ENCODE peak calls at places on chromosomes 2 and 18, in six cellular contexts. X, E, K, V, J and D are unnamed samples. For H3K27me3, the result is how much of the 10 kb centered on the place peaks cover.

GRCh38 chr2:185012643-185013042 is 414.3 kb downstream of the ZNF804A start:
- DNase-seq in V (peak), X (peak), K (no peak), E (no peak), J (no peak), D (peak)

GRCh38 chr2:162293122-162293781 is 25.2 kb downstream of the IFIH1 start:
- DNase-seq in J (no peak), V (no peak), K (peak), X (peak), E (no peak), D (no peak)

GRCh38 chr2:181051861-181052522 is 71.6 kb downstream of the UBE2E3 start:
- DNase-seq in K (no peak), X (no peak), E (no peak), V (no peak), J (no peak), D (no peak)

GRCh38 chr2:239469101-239469960 is 68.5 kb upstream of the HDAC4 start:
- DNase-seq in E (no peak), K (no peak), J (peak), V (no peak), X (no peak), D (no peak)

GRCh38 chr2:162885281-162886070 is 46.9 kb upstream of the KCNH7 start:
- DNase-seq in V (no peak), K (no peak), X (no peak), E (no peak), J (no peak), D (no peak)

GRCh38 chr2:86673976-86674670 is 46.0 kb upstream of the RMND5A start:
- DNase-seq in V (no peak), K (no peak), E (no peak), X (peak), J (no peak), D (no peak)

GRCh38 chr2:221374234-221374633 is 197.9 kb downstream of the EPHA4 start:
- DNase-seq in E (no peak), K (no peak), V (no peak), J (no peak), X (no peak), D (no peak)

GRCh38 chr18:36297419-36298112 is at the start of gene FHOD3:
- DNase-seq in V (peak), E (no peak), K (peak), X (peak), J (peak), D (no peak)

GRCh38 chr2:176501652-176502051 is 232.4 kb downstream of the MTX2 start:
- DNase-seq in J (no peak), E (no peak), V (no peak), X (no peak), K (no peak), D (no peak)

GRCh38 chr2:39099820-39100728 is 20.8 kb downstream of the SOS1 start:
- DNase-seq in J (no peak), K (peak), X (peak), E (peak), V (no peak), D (no peak)

GRCh38 chr2:178732913-178733312 is 74.3 kb downstream of the TTN start:
- DNase-seq in J (no peak), X (no peak), K (no peak), E (no peak), V (no peak), D (no peak)

DNA sequence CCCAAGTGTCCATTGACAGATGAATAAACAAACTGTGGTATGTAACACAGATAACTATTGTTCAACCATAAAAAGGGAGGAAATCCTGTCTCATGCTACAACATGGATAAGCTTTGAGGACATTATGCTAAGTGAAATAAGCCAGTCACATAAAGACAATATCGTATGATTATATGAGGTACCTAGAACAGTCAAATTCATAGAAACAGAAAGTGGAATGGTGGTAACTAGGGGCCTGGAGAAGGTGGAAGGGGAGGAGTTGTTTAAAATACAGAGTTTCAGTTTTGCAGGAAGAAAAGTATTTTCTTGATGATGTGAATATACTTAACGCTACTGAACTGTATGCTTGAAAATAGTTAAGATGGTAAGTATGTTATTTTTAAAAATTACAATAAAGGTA is 304.6 kb upstream of the CXCR4 start:
- DNase-seq in E (no peak), X (no peak), J (no peak), K (peak), V (no peak), D (no peak)
- H3K27me3 ChIP-seq in E (under half), X (under half), J (under half), K (under half), V (under half), D (under half)

GRCh38 chr18:62182220-62182619 is 4.6 kb downstream of the PIGN start:
- DNase-seq in E (no peak), J (no peak), K (no peak), V (no peak), X (no peak), D (no peak)

GRCh38 chr18:62183578-62184195 is 3.2 kb downstream of the PIGN start:
- DNase-seq in K (peak), V (peak), J (no peak), X (peak), E (no peak), D (peak)

GRCh38 chr18:62189208-62189607 is 2.2 kb downstream of the RELCH start:
- DNase-seq in V (no peak), J (no peak), K (no peak), E (no peak), X (no peak), D (no peak)

GRCh38 chr18:62187543-62188378 is 706 bp downstream of the RELCH start:
- DNase-seq in E (no peak), K (peak), X (peak), V (peak), J (peak), D (peak)

GRCh38 chr18:62186656-62187542 is at the start of the genes PIGN and RELCH:
- DNase-seq in J (peak), V (peak), K (peak), E (peak), X (peak), D (peak)
- H3K4me2 ChIP-seq in J (peak), V (peak), K (peak), E (peak), X (peak), D (peak)

DNA sequence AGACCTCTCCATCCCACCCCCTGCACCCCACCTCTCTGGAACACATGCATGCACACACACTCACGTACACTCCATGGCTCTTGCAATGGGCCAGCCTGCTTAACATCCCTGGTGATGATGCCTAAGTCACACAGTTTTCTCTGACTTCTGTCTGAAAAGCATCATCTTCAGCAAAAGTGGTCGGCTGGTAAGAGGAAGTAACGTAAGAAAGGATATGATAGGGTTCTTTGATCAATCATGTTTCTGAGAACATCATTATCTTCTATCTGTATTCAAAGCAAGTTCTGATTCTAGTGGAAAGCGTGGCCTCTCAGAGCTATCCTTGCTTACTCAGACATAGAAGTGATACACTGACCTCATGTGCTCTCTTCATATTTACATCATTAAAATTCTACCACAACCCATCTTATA is 11.4 kb upstream of the NDUFV2 start:
- DNase-seq in J (no peak), X (no peak), K (no peak), V (no peak), E (no peak), D (no peak)
- H3K27me3 ChIP-seq in J (under half), X (under half), K (under half), V (under half), E (under half), D (under half)

GRCh38 chr2:119544075-119545031 is at the start of gene CFAP221:
- DNase-seq in E (no peak), J (peak), K (peak), X (peak), V (peak), D (no peak)
- H3K4me2 ChIP-seq in E (peak), J (peak), K (peak), X (peak), V (peak), D (no peak)

DNA sequence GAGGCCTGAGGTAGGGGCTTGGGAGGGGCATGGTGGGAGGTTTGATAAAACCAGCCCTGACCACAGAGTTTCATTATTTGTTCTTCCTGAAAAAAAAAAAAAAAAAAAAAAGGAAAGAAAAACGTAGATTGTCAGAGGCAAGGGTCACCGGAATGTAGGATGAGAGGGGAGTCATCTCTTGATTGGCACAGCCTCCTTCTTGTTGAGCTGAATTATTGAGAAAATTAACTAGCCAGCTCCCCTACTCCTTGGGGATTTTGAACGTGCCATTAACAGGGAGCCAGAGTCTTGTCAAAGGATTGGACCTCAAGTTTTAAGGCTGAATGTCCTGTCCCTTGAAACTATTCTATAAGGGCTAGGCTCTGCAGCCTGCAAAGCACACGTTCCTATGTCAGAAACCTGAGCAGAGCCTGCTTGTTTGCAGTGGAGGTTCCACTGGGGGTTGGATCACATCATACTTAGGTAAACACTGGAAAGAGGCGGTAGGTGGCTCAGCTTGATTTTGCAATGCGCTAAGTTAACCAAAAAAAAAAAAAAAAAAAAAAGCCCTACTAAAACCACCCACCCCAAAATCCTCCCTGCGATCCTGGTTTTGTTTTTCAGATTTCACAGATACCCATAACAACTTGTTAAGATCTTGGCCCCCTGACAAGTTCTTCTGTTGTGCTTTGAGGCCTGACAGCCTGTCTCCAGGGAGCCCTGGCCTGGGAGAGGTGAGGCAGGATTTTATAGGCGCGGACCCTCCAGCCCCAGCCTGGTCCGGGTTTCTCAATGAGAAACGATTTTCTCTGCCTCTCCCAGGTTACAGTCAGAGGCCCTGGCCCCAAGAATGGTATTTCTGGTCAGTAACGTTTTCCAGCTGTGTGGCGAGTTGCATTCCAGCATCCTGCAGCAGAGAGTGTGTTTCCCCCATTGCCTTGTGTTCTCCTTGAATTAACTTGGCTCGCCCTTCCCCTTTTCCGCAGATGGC is 2.5 kb downstream of the INHBB start:
- DNase-seq in E (no peak), J (no peak), K (no peak), V (no peak), X (no peak), D (no peak)
- H3K27me3 ChIP-seq in E (half or more), J (under half), K (under half), V (half or more), X (half or more), D (under half)